ENCODE peak calls at places on chromosomes 2 and 18, in four cellular contexts. One of them, this sample, is unnamed.

GRCh38 chr2:205500951-205501350 is 181.3 kb upstream of the NRP2 start:
- DNase-seq in ovary: no peak
- DNase-seq in mesenchymal stem cell: no peak
- DNase-seq in cardiac fibroblast: no peak
- DNase-seq in this sample: no peak

GRCh38 chr2:43303889-43304288 is 77.5 kb upstream of the ZFP36L2 start:
- DNase-seq in ovary: no peak
- DNase-seq in mesenchymal stem cell: no peak
- DNase-seq in cardiac fibroblast: no peak
- DNase-seq in this sample: no peak

GRCh38 chr18:74742573-74742972 is 144.9 kb downstream of the ZNF407 start:
- DNase-seq in ovary: no peak
- DNase-seq in cardiac fibroblast: no peak
- DNase-seq in mesenchymal stem cell: peak
- DNase-seq in this sample: no peak

GRCh38 chr2:235390108-235390815 is 103.6 kb upstream of the AGAP1 start:
- DNase-seq in mesenchymal stem cell: no peak
- DNase-seq in ovary: no peak
- DNase-seq in cardiac fibroblast: no peak
- DNase-seq in this sample: peak

GRCh38 chr2:238720232-238720672 is 127.6 kb upstream of the TWIST2 start:
- DNase-seq in mesenchymal stem cell: no peak
- DNase-seq in ovary: no peak
- DNase-seq in cardiac fibroblast: peak
- DNase-seq in this sample: peak

GRCh38 chr18:11689972-11690570 is 1.0 kb downstream of the GNAL start:
- DNase-seq in cardiac fibroblast: peak
- DNase-seq in mesenchymal stem cell: peak
- DNase-seq in ovary: no peak
- DNase-seq in this sample: peak

GRCh38 chr2:158795110-158795924 is at the start of gene DAPL1:
- DNase-seq in ovary: no peak
- DNase-seq in cardiac fibroblast: no peak
- DNase-seq in mesenchymal stem cell: no peak
- DNase-seq in this sample: no peak

GRCh38 chr2:240806006-240806405 is 14.0 kb downstream of the KIF1A start:
- DNase-seq in cardiac fibroblast: no peak
- DNase-seq in mesenchymal stem cell: no peak
- DNase-seq in ovary: peak
- DNase-seq in this sample: no peak

GRCh38 chr2:181008418-181008817 is 28.0 kb downstream of the UBE2E3 start:
- DNase-seq in ovary: no peak
- DNase-seq in cardiac fibroblast: peak
- DNase-seq in mesenchymal stem cell: peak
- DNase-seq in this sample: no peak

GRCh38 chr2:72034353-72035095 is 113.1 kb downstream of the CYP26B1 start:
- DNase-seq in cardiac fibroblast: no peak
- DNase-seq in mesenchymal stem cell: no peak
- DNase-seq in ovary: no peak
- DNase-seq in this sample: no peak

GRCh38 chr2:209638346-209638745 is 133.3 kb upstream of the UNC80 start:
- DNase-seq in mesenchymal stem cell: no peak
- DNase-seq in ovary: no peak
- DNase-seq in cardiac fibroblast: peak
- DNase-seq in this sample: peak

GRCh38 chr2:188902906-188903305 is 71.3 kb upstream of the COL3A1 start:
- DNase-seq in ovary: no peak
- DNase-seq in cardiac fibroblast: peak
- DNase-seq in mesenchymal stem cell: peak
- DNase-seq in this sample: no peak

GRCh38 chr2:29562896-29563295 is 358.5 kb downstream of the ALK start:
- DNase-seq in cardiac fibroblast: no peak
- DNase-seq in ovary: no peak
- DNase-seq in mesenchymal stem cell: no peak
- DNase-seq in this sample: no peak

GRCh38 chr2:9462872-9463697 is 11.3 kb upstream of the IAH1 start:
- DNase-seq in mesenchymal stem cell: no peak
- DNase-seq in cardiac fibroblast: no peak
- DNase-seq in ovary: no peak
- DNase-seq in this sample: no peak

GRCh38 chr2:11532434-11533055 is 1.3 kb upstream of the GREB1 start:
- DNase-seq in cardiac fibroblast: peak
- DNase-seq in ovary: no peak
- DNase-seq in mesenchymal stem cell: peak
- DNase-seq in this sample: no peak

GRCh38 chr2:239400000-239400831 is 604 bp downstream of the HDAC4 start:
- DNase-seq in cardiac fibroblast: no peak
- DNase-seq in mesenchymal stem cell: peak
- DNase-seq in ovary: peak
- DNase-seq in this sample: peak

GRCh38 chr2:158738363-158738762 is 56.8 kb upstream of the DAPL1 start:
- DNase-seq in ovary: no peak
- DNase-seq in cardiac fibroblast: no peak
- DNase-seq in mesenchymal stem cell: no peak
- DNase-seq in this sample: no peak

GRCh38 chr2:217434183-217434620 is 568.6 kb downstream of the TNS1 start:
- DNase-seq in ovary: peak
- DNase-seq in mesenchymal stem cell: peak
- DNase-seq in cardiac fibroblast: peak
- DNase-seq in this sample: peak

GRCh38 chr2:128635361-128635900 is 316.8 kb upstream of the HS6ST1 start:
- DNase-seq in ovary: no peak
- DNase-seq in mesenchymal stem cell: no peak
- DNase-seq in cardiac fibroblast: peak
- DNase-seq in this sample: peak

GRCh38 chr2:172829229-172829628 is 93.6 kb downstream of the RAPGEF4 start:
- DNase-seq in cardiac fibroblast: peak
- DNase-seq in mesenchymal stem cell: peak
- DNase-seq in ovary: no peak
- DNase-seq in this sample: peak

GRCh38 chr18:74251297-74252031 is 40.3 kb downstream of the CYB5A start:
- DNase-seq in mesenchymal stem cell: peak
- DNase-seq in cardiac fibroblast: peak
- DNase-seq in ovary: no peak
- DNase-seq in this sample: no peak

GRCh38 chr2:128447538-128447885 is 128.8 kb upstream of the HS6ST1 start:
- DNase-seq in mesenchymal stem cell: no peak
- DNase-seq in ovary: no peak
- DNase-seq in cardiac fibroblast: no peak
- DNase-seq in this sample: no peak

GRCh38 chr2:27596627-27597026 is 13.8 kb downstream of the ZNF512 start:
- DNase-seq in ovary: no peak
- DNase-seq in cardiac fibroblast: peak
- DNase-seq in mesenchymal stem cell: peak
- DNase-seq in this sample: no peak

GRCh38 chr2:7044253-7045250 is 127.3 kb downstream of the RNF144A start:
- DNase-seq in ovary: peak
- DNase-seq in mesenchymal stem cell: peak
- DNase-seq in cardiac fibroblast: peak
- DNase-seq in this sample: peak

GRCh38 chr2:130355578-130356431 is at the start of gene PTPN18:
- DNase-seq in ovary: peak
- DNase-seq in cardiac fibroblast: peak
- DNase-seq in mesenchymal stem cell: peak
- DNase-seq in this sample: peak

GRCh38 chr18:76451475-76452331 is 43.3 kb downstream of the ZNF516 start:
- DNase-seq in ovary: peak
- DNase-seq in cardiac fibroblast: peak
- DNase-seq in mesenchymal stem cell: peak
- DNase-seq in this sample: no peak

DNA sequence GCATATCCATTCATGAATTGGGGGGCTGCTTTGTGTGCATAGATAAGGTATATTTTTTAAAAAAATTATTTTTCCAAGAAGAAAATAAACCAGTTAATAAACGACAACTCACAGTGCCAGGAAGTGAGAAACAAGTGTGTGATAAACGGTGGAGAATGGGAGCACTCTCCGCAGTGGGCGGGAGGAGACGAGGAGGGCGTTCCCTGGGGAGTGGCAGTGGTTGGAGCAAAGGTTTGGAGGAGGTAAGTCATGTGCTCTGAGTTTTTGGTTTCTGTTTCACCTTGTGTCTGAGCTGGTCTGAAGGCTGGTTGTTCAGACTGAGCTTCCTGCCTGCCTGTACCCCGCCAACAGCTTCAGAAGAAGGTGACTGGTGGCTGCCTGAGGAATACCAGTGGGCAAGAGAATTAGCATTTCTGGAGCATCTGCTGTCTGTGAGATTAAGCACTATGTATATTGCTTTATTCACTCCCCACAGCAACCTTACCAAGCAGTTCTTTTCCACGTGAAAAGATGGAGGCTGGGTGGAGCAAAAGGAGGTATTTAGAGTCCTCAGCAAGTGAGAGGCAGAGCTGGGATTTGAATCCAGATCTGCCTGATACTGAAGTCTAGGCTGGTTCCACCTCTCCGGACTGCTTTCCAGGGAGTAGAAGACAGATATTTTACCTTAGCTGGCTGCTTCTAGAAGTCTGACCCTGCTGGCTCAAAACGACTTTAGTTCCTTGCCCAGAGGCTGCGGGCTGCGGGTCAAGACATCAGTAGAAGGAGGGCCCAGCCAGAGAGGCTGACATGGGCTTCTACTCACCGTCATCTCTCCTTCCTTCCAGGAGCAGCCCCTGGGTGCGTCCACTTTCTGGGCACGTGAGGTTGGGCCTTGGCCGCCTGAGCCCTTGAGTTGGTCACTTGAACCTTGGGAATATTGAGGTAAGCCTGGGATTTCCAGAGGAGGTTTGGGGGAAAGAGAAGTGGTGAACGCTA is 26.9 kb upstream of the CASP8 start:
- DNase-seq in mesenchymal stem cell: no peak
- DNase-seq in ovary: peak
- DNase-seq in cardiac fibroblast: peak
- DNase-seq in this sample: peak
- H3K4me3 ChIP-seq in mesenchymal stem cell: peak
- H3K4me3 ChIP-seq in ovary: peak
- H3K4me3 ChIP-seq in cardiac fibroblast: no peak
- H3K4me3 ChIP-seq in this sample: peak

DNA sequence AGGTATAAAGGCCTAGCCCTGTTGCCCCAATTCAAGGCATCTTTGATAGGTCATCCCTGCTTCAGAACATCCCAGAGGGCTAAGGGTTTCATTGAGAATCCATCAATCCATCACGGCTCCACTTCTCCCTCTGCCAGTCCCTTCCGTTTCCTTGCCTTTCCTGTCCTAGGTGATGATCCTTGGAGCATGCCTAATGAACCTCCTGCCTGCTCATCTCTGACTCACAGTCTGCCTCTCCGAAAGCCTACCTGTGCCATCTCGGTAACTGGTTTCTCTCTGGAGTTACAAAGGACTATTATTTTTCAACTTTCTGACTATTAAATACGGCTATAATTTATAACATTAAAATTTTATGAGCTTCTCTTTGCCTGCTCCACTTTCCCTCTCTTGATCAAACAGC is 36.7 kb upstream of the OSBPL6 start:
- DNase-seq in cardiac fibroblast: no peak
- DNase-seq in mesenchymal stem cell: no peak
- DNase-seq in ovary: no peak
- DNase-seq in this sample: no peak
- H3K4me3 ChIP-seq in cardiac fibroblast: no peak
- H3K4me3 ChIP-seq in mesenchymal stem cell: no peak
- H3K4me3 ChIP-seq in ovary: no peak
- H3K4me3 ChIP-seq in this sample: no peak

DNA sequence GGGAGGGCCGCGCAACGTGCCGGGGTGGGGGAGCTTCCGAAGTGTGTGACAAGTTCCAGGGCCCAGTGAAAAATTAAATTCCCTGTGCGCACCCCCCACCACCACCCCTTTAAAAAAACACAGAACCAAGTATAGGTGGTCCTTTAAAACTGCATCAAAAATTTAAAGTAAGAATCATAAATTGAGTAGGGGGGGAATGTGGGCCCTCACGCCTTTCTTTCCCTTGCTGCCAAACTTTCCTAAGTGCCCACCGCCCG is 2.5 kb downstream of the BCL11A start:
- DNase-seq in mesenchymal stem cell: no peak
- DNase-seq in ovary: no peak
- DNase-seq in cardiac fibroblast: no peak
- DNase-seq in this sample: no peak
- H3K4me3 ChIP-seq in mesenchymal stem cell: no peak
- H3K4me3 ChIP-seq in ovary: peak
- H3K4me3 ChIP-seq in cardiac fibroblast: no peak
- H3K4me3 ChIP-seq in this sample: no peak

GRCh38 chr18:46427216-46427995 is 229.6 kb downstream of the LOXHD1 start:
- DNase-seq in cardiac fibroblast: no peak
- DNase-seq in ovary: no peak
- DNase-seq in mesenchymal stem cell: no peak
- DNase-seq in this sample: no peak
- H3K4me3 ChIP-seq in cardiac fibroblast: no peak
- H3K4me3 ChIP-seq in ovary: no peak
- H3K4me3 ChIP-seq in mesenchymal stem cell: no peak
- H3K4me3 ChIP-seq in this sample: no peak

This sample was measured in MG63.